ENCODE peak calls at places on chromosomes 5 and 9, in nine cellular contexts. U is astrocyte of the cerebellum; T is HEK293T; H is left ventricle myocardium superior; A is PC-9; Z is substantia nigra; S is RPMI8226; Y is HuH-7.5; P is stimulated activated CD8-positive, alpha-beta memory T cell treated with anti-CD3 and anti-CD28 coated beads, Interleukin-15, amount 100 ng/mL, for 4 hours. R is an unnamed sample.

GRCh38 chr9:128061305-128061704 is 5.8 kb downstream of the NAIF1 start:
- DNase-seq in U (no peak), Z (no peak), T (no peak), Y (no peak), A (no peak), H (no peak), S (no peak), P (no peak), R (no peak)

GRCh38 chr5:176379881-176380280 is 8.5 kb downstream of the NOP16 start:
- DNase-seq in A (no peak), P (no peak), H (no peak), S (peak), Y (no peak), Z (no peak), T (no peak), U (no peak), R (no peak)

GRCh38 chr5:58105836-58106235 is 354.1 kb downstream of the PLK2 start:
- DNase-seq in T (no peak), P (no peak), U (no peak), A (no peak), H (no peak), Y (no peak), S (no peak), Z (no peak), R (no peak)

GRCh38 chr5:78893959-78894676 is 91.0 kb downstream of the ARSB start:
- DNase-seq in H (no peak), A (no peak), U (no peak), P (no peak), Y (no peak), T (no peak), S (peak), Z (no peak), R (no peak)

GRCh38 chr9:100573655-100574260 is 4.1 kb upstream of the CAVIN4 start:
- DNase-seq in A (no peak), H (no peak), U (no peak), S (no peak), P (no peak), Z (no peak), Y (no peak), T (no peak), R (no peak)

GRCh38 chr5:125412051-125412560 is 665.7 kb upstream of the ZNF608 start:
- DNase-seq in H (no peak), Z (peak), A (no peak), S (no peak), Y (no peak), P (no peak), T (peak), U (no peak), R (peak)

GRCh38 chr5:151270599-151270998 is 17.6 kb downstream of the GM2A start:
- DNase-seq in U (no peak), Y (no peak), T (no peak), H (no peak), P (no peak), S (no peak), A (peak), Z (no peak), R (no peak)

GRCh38 chr5:88262116-88262515 is 6.5 kb downstream of the TMEM161B start:
- DNase-seq in P (no peak), T (no peak), U (no peak), H (no peak), S (no peak), A (no peak), Y (no peak), Z (no peak), R (no peak)

GRCh38 chr9:35490910-35491465 is 1.1 kb downstream of the RUSC2 start:
- DNase-seq in T (no peak), H (no peak), P (no peak), Y (no peak), A (no peak), S (no peak), U (no peak), Z (no peak), R (peak)

GRCh38 chr9:18568969-18569368 is 95.0 kb downstream of the ADAMTSL1 start:
- DNase-seq in Z (no peak), U (no peak), S (no peak), P (no peak), A (no peak), Y (no peak), H (no peak), T (no peak), R (peak)

GRCh38 chr9:116837038-116837998 is 150.2 kb downstream of the TRIM32 start:
- DNase-seq in S (no peak), A (peak), T (no peak), U (no peak), Z (no peak), P (no peak), H (no peak), Y (no peak), R (peak)

GRCh38 chr5:62590396-62590795 is 11.8 kb downstream of the LRRC70 start:
- DNase-seq in S (no peak), P (no peak), H (no peak), A (no peak), T (no peak), Y (no peak), U (no peak), Z (no peak), R (no peak)

GRCh38 chr5:141032626-141033025 is 18.5 kb upstream of the PCDHB1 start:
- DNase-seq in Z (no peak), P (no peak), Y (no peak), S (no peak), A (no peak), U (no peak), T (no peak), H (no peak), R (no peak)

GRCh38 chr5:138065102-138065501 is 18.7 kb upstream of the WNT8A start:
- DNase-seq in U (no peak), Y (no peak), A (no peak), T (peak), Z (no peak), H (no peak), S (no peak), P (no peak), R (no peak)

GRCh38 chr5:88676637-88677481 is 206.1 kb downstream of the MEF2C start:
- DNase-seq in P (no peak), H (no peak), U (no peak), S (no peak), T (no peak), Y (no peak), Z (no peak), A (no peak), R (no peak)

GRCh38 chr9:131473891-131474290 is 28.8 kb upstream of the POMT1 start:
- DNase-seq in T (no peak), Y (no peak), P (no peak), H (no peak), U (no peak), S (no peak), Z (no peak), A (no peak), R (no peak)

GRCh38 chr5:99664972-99665371 is 736.2 kb upstream of the CHD1 start:
- DNase-seq in Y (no peak), A (no peak), U (no peak), S (no peak), T (no peak), Z (no peak), H (no peak), P (no peak), R (no peak)

GRCh38 chr5:159453209-159453608 is 122.9 kb upstream of the IL12B start:
- DNase-seq in Y (no peak), Z (no peak), T (no peak), H (no peak), U (no peak), P (no peak), A (no peak), S (no peak), R (no peak)

GRCh38 chr9:134188421-134189166 is 24.2 kb upstream of the RNU6ATAC start:
- DNase-seq in Z (no peak), T (no peak), S (no peak), P (no peak), U (no peak), H (peak), Y (no peak), A (no peak), R (no peak)

R was measured in NCI-H146.